ENCODE peak calls at places on chromosomes 11 and 22, in ten cellular contexts. J is Peyer's patch, D is tibial nerve, E is A549, A is sigmoid colon, P is transverse colon, O is HCT116, T is body of pancreas, N is right lobe of liver, Q is uterus. H is an unnamed sample. For H3K4me1, the result is how much of the 10 kb centered on the place peaks cover.

GRCh38 chr11:30406978-30407762 is 84.3 kb downstream of the ARL14EP start:
- DNase-seq in A (no peak), P (no peak), J (no peak), E (no peak), N (no peak), T (no peak), D (no peak), Q (no peak), O (no peak), H (no peak)

GRCh38 chr11:6253196-6253595 is 6.4 kb upstream of the CCKBR start:
- DNase-seq in T (no peak), E (no peak), O (no peak), N (no peak), Q (no peak), P (no peak), D (no peak), J (no peak), A (no peak), H (no peak)

GRCh38 chr11:7512525-7513209 is 1.1 kb upstream of the PPFIBP2 start:
- DNase-seq in E (no peak), D (peak), N (peak), A (peak), Q (peak), T (peak), J (peak), O (no peak), P (peak), H (peak)

GRCh38 chr22:39098026-39098425 is 982 bp downstream of the APOBEC3H start:
- DNase-seq in A (peak), D (no peak), P (no peak), T (no peak), Q (no peak), N (no peak), E (no peak), J (no peak), O (no peak), H (no peak)

GRCh38 chr11:30990625-30991348 is 378.8 kb downstream of the DCDC1 start:
- DNase-seq in A (no peak), Q (no peak), T (no peak), D (no peak), P (no peak), E (peak), O (no peak), N (peak), J (no peak), H (no peak)

GRCh38 chr11:79973701-79974626 is 533.1 kb upstream of the TENM4 start:
- DNase-seq in J (no peak), Q (no peak), D (no peak), O (no peak), P (no peak), E (no peak), T (no peak), A (no peak), N (peak), H (no peak)

GRCh38 chr11:80390546-80390945 is 949.7 kb upstream of the TENM4 start:
- DNase-seq in E (no peak), J (no peak), P (no peak), T (no peak), O (no peak), Q (no peak), A (no peak), N (no peak), D (no peak), H (no peak)

GRCh38 chr11:31480930-31481329 is 28.5 kb downstream of the IMMP1L start:
- DNase-seq in P (no peak), D (no peak), E (no peak), N (no peak), A (no peak), T (no peak), O (no peak), Q (no peak), J (no peak), H (no peak)

GRCh38 chr11:123166095-123166559 is 28.9 kb downstream of the CLMP start:
- DNase-seq in O (no peak), D (peak), Q (peak), T (peak), E (peak), J (peak), A (peak), P (peak), N (no peak), H (no peak)

GRCh38 chr11:102446606-102447005 is 6.0 kb downstream of the TMEM123 start:
- DNase-seq in A (no peak), E (peak), N (no peak), D (no peak), O (no peak), P (no peak), J (no peak), T (no peak), Q (no peak), H (no peak)

GRCh38 chr11:126072821-126073594 is 10.3 kb upstream of the CDON start:
- DNase-seq in J (no peak), O (no peak), A (no peak), N (no peak), P (no peak), D (no peak), Q (no peak), E (no peak), T (no peak), H (no peak)

GRCh38 chr22:49488943-49489342 is 338.7 kb downstream of the BRD1 start:
- DNase-seq in J (no peak), Q (no peak), D (no peak), A (no peak), E (no peak), O (no peak), N (no peak), T (no peak), P (no peak), H (no peak)

GRCh38 chr11:91978747-91979146 is 245.9 kb upstream of the FAT3 start:
- DNase-seq in D (no peak), N (no peak), J (no peak), A (no peak), P (no peak), O (no peak), E (no peak), T (no peak), Q (no peak), H (no peak)

GRCh38 chr11:71484248-71485062 is 31.5 kb downstream of the NADSYN1 start:
- DNase-seq in J (peak), A (peak), E (no peak), O (no peak), Q (no peak), D (no peak), N (peak), P (no peak), T (peak), H (no peak)

GRCh38 chr11:65435981-65436411 is 13.4 kb downstream of the NEAT1 start:
- DNase-seq in E (peak), N (peak), Q (no peak), D (peak), J (peak), A (peak), T (peak), P (peak), O (no peak), H (no peak)

GRCh38 chr11:65435330-65435931 is 12.8 kb downstream of the NEAT1 start:
- DNase-seq in A (peak), T (peak), N (peak), D (peak), E (peak), Q (no peak), J (peak), O (no peak), P (peak), H (peak)

GRCh38 chr11:65434667-65435179 is 12.1 kb downstream of the NEAT1 start:
- DNase-seq in O (no peak), T (no peak), D (no peak), J (no peak), E (peak), P (peak), Q (no peak), N (peak), A (peak), H (no peak)

GRCh38 chr11:65437436-65438227 is 15.0 kb downstream of the NEAT1 start:
- DNase-seq in A (peak), T (no peak), P (peak), Q (no peak), J (peak), N (peak), D (peak), E (peak), O (no peak), H (no peak)

GRCh38 chr11:65436412-65437032 is 13.9 kb downstream of the NEAT1 start:
- DNase-seq in J (peak), A (peak), E (no peak), N (peak), Q (no peak), D (peak), P (peak), O (no peak), T (no peak), H (no peak)
- TF ChIP-seq POLR2A in J (no peak), A (no peak), E (no peak), N (peak), Q (no peak), D (no peak), P (no peak), O (no peak), T (no peak), H (no peak)

GRCh38 chr22:29724843-29725242 is 5.0 kb downstream of the CABP7 start:
- DNase-seq in A (no peak), T (no peak), Q (no peak), P (no peak), D (no peak), J (no peak), N (no peak), E (no peak), O (no peak), H (no peak)

GRCh38 chr22:29726104-29726503 is 6.3 kb downstream of the CABP7 start:
- DNase-seq in N (no peak), J (no peak), A (peak), D (no peak), O (no peak), T (no peak), E (no peak), P (no peak), Q (no peak), H (no peak)

GRCh38 chr22:29722151-29722550 is 2.3 kb downstream of the CABP7 start:
- DNase-seq in O (no peak), E (no peak), D (no peak), J (no peak), T (no peak), Q (no peak), A (no peak), P (no peak), N (no peak), H (no peak)

GRCh38 chr22:29722587-29722986 is 2.8 kb downstream of the CABP7 start:
- DNase-seq in T (no peak), J (no peak), N (no peak), O (no peak), D (no peak), A (no peak), Q (no peak), P (no peak), E (no peak), H (no peak)

DNA sequence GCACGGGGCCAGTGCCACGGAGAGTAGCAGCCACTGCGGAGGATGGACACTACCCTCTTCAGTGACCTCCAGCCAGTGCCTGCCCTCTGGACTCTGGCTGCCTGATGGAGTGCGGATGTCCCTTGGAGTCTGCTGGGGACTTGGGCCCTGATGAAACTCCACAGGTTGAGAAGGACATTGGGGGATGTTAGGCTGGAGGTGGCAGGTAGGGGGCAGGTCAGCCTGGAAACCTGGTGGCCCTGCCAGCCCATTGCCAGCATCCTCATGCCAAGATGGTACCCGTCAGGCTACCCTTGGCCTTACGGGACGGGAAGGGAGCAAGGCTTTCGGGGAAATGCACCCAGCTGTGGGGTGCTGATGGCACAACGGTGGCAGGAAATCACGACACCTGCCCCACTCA is 4.0 kb downstream of the CABP7 start:
- DNase-seq in Q (no peak), O (no peak), J (no peak), A (no peak), D (no peak), P (no peak), N (no peak), T (no peak), E (no peak), H (no peak)
- TF ChIP-seq CTCF in Q (no peak), O (no peak), J (no peak), A (no peak), D (no peak), P (no peak), N (no peak), T (no peak), E (no peak), H (no peak)

GRCh38 chr11:65590240-65590738 is 5.3 kb downstream of the KCNK7 start:
- DNase-seq in J (no peak), N (no peak), Q (no peak), E (no peak), D (no peak), T (peak), O (no peak), P (peak), A (peak), H (no peak)

GRCh38 chr11:65591939-65592814 is 3.4 kb downstream of the KCNK7 start:
- DNase-seq in E (no peak), T (peak), Q (no peak), A (peak), O (no peak), J (peak), D (peak), P (peak), N (peak), H (no peak)

GRCh38 chr11:65586676-65587075 is 8.9 kb downstream of the KCNK7 start:
- DNase-seq in E (no peak), T (no peak), D (no peak), O (no peak), P (no peak), J (no peak), A (no peak), N (no peak), Q (no peak), H (no peak)

GRCh38 chr11:65588199-65589054 is 7.2 kb downstream of the KCNK7 start:
- DNase-seq in D (no peak), P (peak), T (peak), N (peak), J (peak), A (peak), Q (no peak), O (no peak), E (peak), H (peak)

DNA sequence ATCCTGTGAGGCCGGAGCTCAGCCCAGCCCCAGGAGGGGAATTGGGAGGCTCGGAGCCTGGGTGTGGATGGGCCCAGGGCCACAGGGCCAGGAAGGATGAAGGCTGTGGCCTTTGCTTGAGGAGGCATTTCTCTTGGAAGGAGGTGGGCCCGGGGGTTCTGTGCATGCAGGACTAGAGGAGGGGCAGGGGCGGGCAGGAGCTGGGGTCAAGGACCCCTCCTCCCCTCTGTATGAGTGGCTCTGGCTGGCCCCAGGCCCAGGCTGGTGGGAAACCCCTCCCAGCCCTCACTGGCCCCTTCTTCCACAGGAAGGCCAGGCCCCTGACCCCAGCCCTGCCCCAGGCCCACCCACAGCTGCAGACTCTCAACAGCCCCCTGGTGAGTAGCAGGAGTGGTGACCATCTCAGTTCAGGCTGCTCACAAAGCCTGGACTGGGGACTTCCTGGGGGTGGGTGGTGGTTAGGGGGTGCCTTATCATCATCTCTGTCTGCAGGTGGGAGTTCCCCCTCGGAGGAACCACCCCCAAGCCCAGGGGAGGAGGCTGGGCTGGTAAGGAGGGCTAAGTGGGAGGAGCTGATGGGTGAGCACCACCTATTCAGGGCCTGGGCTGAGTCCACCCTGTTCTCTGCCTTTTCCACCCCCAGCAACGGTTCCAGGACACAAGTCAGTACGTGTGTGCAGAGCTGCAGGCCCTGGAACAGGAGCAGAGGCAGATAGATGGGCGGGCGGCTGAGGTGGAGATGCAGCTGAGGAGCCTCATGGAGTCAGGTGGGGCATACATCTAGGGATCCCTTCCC is 6.0 kb downstream of the KCNK7 start:
- DNase-seq in P (peak), E (no peak), O (no peak), N (no peak), T (peak), D (no peak), Q (no peak), A (peak), J (no peak), H (no peak)
- H3K4me1 ChIP-seq in P (under half), E (under half), O (under half), N (under half), T (under half), D (half or more), Q (under half), A (half or more), J (under half), H (under half)

GRCh38 chr11:90222459-90223247 is at the start of gene CHORDC1:
- DNase-seq in Q (peak), N (peak), T (peak), D (peak), E (peak), J (peak), O (peak), A (peak), P (peak), H (peak)
- TF ChIP-seq POLR2A in Q (peak), N (peak), T (peak), D (peak), E (peak), J (peak), O (peak), A (peak), P (peak), H (peak)

GRCh38 chr11:116895053-116895757 is 57.8 kb upstream of the APOA1 start:
- DNase-seq in P (peak), N (no peak), E (peak), O (no peak), D (peak), T (no peak), Q (no peak), J (peak), A (peak), H (no peak)
- TF ChIP-seq CTCF in P (no peak), N (peak), E (no peak), O (peak), D (peak), T (no peak), Q (peak), J (peak), A (peak), H (peak)

GRCh38 chr11:1041471-1041870 is 5.0 kb upstream of the MUC6 start:
- DNase-seq in E (no peak), N (no peak), P (no peak), D (no peak), T (peak), Q (no peak), A (no peak), O (no peak), J (no peak), H (no peak)
- H3K4me1 ChIP-seq in E (under half), N (under half), P (under half), D (under half), T (half or more), Q (under half), A (under half), O (under half), J (under half), H (under half)

GRCh38 chr22:37484115-37485005 is 1.8 kb downstream of the MFNG start:
- DNase-seq in E (no peak), N (peak), T (no peak), Q (peak), D (peak), J (peak), O (no peak), A (peak), P (peak), H (peak)
- TF ChIP-seq POLR2A in E (no peak), N (peak), T (no peak), Q (no peak), D (no peak), J (no peak), O (no peak), A (no peak), P (peak), H (no peak)

DNA sequence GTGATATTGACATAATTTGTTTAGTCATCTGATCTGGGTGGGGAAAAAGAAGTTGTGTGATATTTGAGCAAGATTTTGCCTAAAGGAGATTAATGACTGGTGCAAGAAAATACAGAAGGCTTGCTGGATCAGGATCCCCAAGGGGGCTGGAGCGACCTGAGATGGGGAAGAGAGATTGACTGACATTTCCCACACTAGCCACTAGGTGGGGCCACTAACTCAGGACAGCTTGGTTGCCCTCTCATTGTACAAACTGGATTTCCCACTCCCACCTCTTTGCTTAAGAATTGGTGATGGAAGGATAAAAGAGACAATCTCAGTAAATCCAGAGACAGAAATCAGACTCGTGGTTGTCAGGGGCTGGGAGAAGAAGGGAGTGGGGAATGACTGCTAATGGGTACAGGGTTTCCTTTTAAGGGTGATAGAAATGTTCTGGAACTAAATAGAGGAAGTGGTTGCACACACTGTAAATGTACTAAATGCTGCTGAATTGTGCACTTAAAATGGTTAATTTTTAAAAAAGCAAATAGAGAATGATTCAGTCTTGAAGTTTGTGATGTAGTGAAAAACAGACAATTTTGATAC is 50.7 kb downstream of the CTTN start:
- DNase-seq in T (no peak), O (peak), P (no peak), Q (no peak), D (no peak), J (no peak), E (peak), A (no peak), N (no peak), H (no peak)
- TF ChIP-seq CTCF in T (no peak), O (peak), P (no peak), Q (no peak), D (no peak), J (no peak), E (peak), A (no peak), N (peak), H (no peak)

GRCh38 chr11:133636686-133637085 is 104.4 kb upstream of the OPCML start:
- DNase-seq in A (no peak), E (no peak), T (no peak), Q (no peak), P (no peak), D (no peak), J (no peak), N (no peak), O (no peak), H (no peak)
- H3K4me1 ChIP-seq in A (under half), E (under half), T (under half), Q (under half), P (under half), D (under half), J (under half), N (under half), O (under half), H (under half)

GRCh38 chr22:26671317-26672059 is 14.1 kb downstream of the MIAT start:
- DNase-seq in N (peak), E (no peak), Q (peak), T (peak), P (peak), A (peak), D (peak), O (no peak), J (peak), H (peak)
- TF ChIP-seq POLR2A in N (no peak), E (no peak), Q (no peak), T (no peak), P (no peak), A (no peak), D (no peak), O (no peak), J (no peak), H (no peak)

H was measured in heart left ventricle.